ENCODE peak calls at places on chromosomes 11 and 22, in five cellular contexts. One of them, this sample, is unnamed.

GRCh38 chr22:41543854-41544670 is at the start of gene POLR3H:
- DNase-seq in T-helper 17 cell: peak; percentile 96
- DNase-seq in neural progenitor cell: peak; percentile 100
- DNase-seq in aorta: peak; percentile 99
- DNase-seq in cardiac muscle cell: peak; percentile 99
- DNase-seq in this sample: peak; percentile 100

GRCh38 chr11:73218106-73218829 is at the start of gene P2RY2:
- DNase-seq in T-helper 17 cell: no peak
- DNase-seq in neural progenitor cell: peak; percentile 88
- DNase-seq in aorta: peak; percentile 92
- DNase-seq in cardiac muscle cell: peak; percentile 79
- DNase-seq in this sample: peak; percentile 92

GRCh38 chr11:123454060-123454651 is 24.1 kb downstream of the GRAMD1B start:
- DNase-seq in T-helper 17 cell: no peak
- DNase-seq in neural progenitor cell: no peak
- DNase-seq in aorta: no peak
- DNase-seq in cardiac muscle cell: no peak
- DNase-seq in this sample: no peak

GRCh38 chr22:21000215-21000986 is 1.5 kb downstream of the THAP7 start:
- DNase-seq in T-helper 17 cell: no peak
- DNase-seq in neural progenitor cell: no peak
- DNase-seq in aorta: no peak
- DNase-seq in cardiac muscle cell: no peak
- DNase-seq in this sample: peak; percentile 42

GRCh38 chr11:86632499-86633269 is 39.7 kb downstream of the ME3 start:
- DNase-seq in T-helper 17 cell: no peak
- DNase-seq in neural progenitor cell: peak; percentile 40
- DNase-seq in aorta: peak; percentile 85
- DNase-seq in cardiac muscle cell: peak; percentile 17
- DNase-seq in this sample: no peak

GRCh38 chr11:108863528-108863927 is 198.7 kb downstream of the DDX10 start:
- DNase-seq in T-helper 17 cell: no peak
- DNase-seq in neural progenitor cell: no peak
- DNase-seq in aorta: no peak
- DNase-seq in cardiac muscle cell: no peak
- DNase-seq in this sample: no peak

GRCh38 chr11:79440451-79441158 is at the start of gene TENM4:
- DNase-seq in T-helper 17 cell: no peak
- DNase-seq in neural progenitor cell: peak; percentile 83
- DNase-seq in aorta: peak; percentile 90
- DNase-seq in cardiac muscle cell: peak; percentile 82
- DNase-seq in this sample: peak; percentile 50

GRCh38 chr11:80686889-80687288 is 1246.1 kb upstream of the TENM4 start:
- DNase-seq in T-helper 17 cell: no peak
- DNase-seq in neural progenitor cell: no peak
- DNase-seq in aorta: no peak
- DNase-seq in cardiac muscle cell: no peak
- DNase-seq in this sample: no peak

GRCh38 chr11:70323811-70324210 is 53.3 kb downstream of the PPFIA1 start:
- DNase-seq in T-helper 17 cell: no peak
- DNase-seq in neural progenitor cell: no peak
- DNase-seq in aorta: no peak
- DNase-seq in cardiac muscle cell: no peak
- DNase-seq in this sample: no peak

GRCh38 chr11:80916180-80916811 is 1475.5 kb upstream of the TENM4 start:
- DNase-seq in T-helper 17 cell: no peak
- DNase-seq in neural progenitor cell: no peak
- DNase-seq in aorta: no peak
- DNase-seq in cardiac muscle cell: no peak
- DNase-seq in this sample: no peak

GRCh38 chr22:29369460-29369859 is 18.9 kb downstream of the AP1B1 start:
- DNase-seq in T-helper 17 cell: no peak
- DNase-seq in neural progenitor cell: peak; percentile 71
- DNase-seq in aorta: peak; percentile 86
- DNase-seq in cardiac muscle cell: no peak
- DNase-seq in this sample: peak; percentile 88

GRCh38 chr11:131217313-131218297 is 152.8 kb upstream of the NTM start:
- DNase-seq in T-helper 17 cell: no peak
- DNase-seq in neural progenitor cell: no peak
- DNase-seq in aorta: no peak
- DNase-seq in cardiac muscle cell: no peak
- DNase-seq in this sample: no peak

GRCh38 chr11:6695377-6695776 is 12.2 kb upstream of the MRPL17 start:
- DNase-seq in T-helper 17 cell: no peak
- DNase-seq in neural progenitor cell: no peak
- DNase-seq in aorta: no peak
- DNase-seq in cardiac muscle cell: no peak
- DNase-seq in this sample: no peak

GRCh38 chr11:112665291-112665690 is 295.9 kb upstream of the NCAM1 start:
- DNase-seq in T-helper 17 cell: no peak
- DNase-seq in neural progenitor cell: no peak
- DNase-seq in aorta: no peak
- DNase-seq in cardiac muscle cell: no peak
- DNase-seq in this sample: no peak

GRCh38 chr11:125667151-125667550 is 13.5 kb downstream of the ACRV1 start:
- DNase-seq in T-helper 17 cell: no peak
- DNase-seq in neural progenitor cell: no peak
- DNase-seq in aorta: no peak
- DNase-seq in cardiac muscle cell: no peak
- DNase-seq in this sample: no peak

GRCh38 chr11:115745545-115746265 is 241.5 kb upstream of the CADM1 start:
- DNase-seq in T-helper 17 cell: no peak
- DNase-seq in neural progenitor cell: peak; percentile 36
- DNase-seq in aorta: no peak
- DNase-seq in cardiac muscle cell: no peak
- DNase-seq in this sample: peak; percentile 88

GRCh38 chr11:90134420-90135003 is at the start of gene NAALAD2:
- DNase-seq in T-helper 17 cell: no peak
- DNase-seq in neural progenitor cell: peak; percentile 86
- DNase-seq in aorta: peak; percentile 77
- DNase-seq in cardiac muscle cell: peak; percentile 83
- DNase-seq in this sample: peak; percentile 86

GRCh38 chr11:4539603-4540219 is 5.3 kb upstream of the OR52M1 start:
- DNase-seq in T-helper 17 cell: peak; percentile 14
- DNase-seq in neural progenitor cell: peak; percentile 63
- DNase-seq in aorta: no peak
- DNase-seq in cardiac muscle cell: peak; percentile 44
- DNase-seq in this sample: peak; percentile 74

GRCh38 chr11:130512662-130513061 is 64.2 kb downstream of the ADAMTS15 start:
- DNase-seq in T-helper 17 cell: no peak
- DNase-seq in neural progenitor cell: no peak
- DNase-seq in aorta: no peak
- DNase-seq in cardiac muscle cell: no peak
- DNase-seq in this sample: no peak

GRCh38 chr11:62137276-62137861 is 13.6 kb downstream of the INCENP start:
- DNase-seq in T-helper 17 cell: no peak
- DNase-seq in neural progenitor cell: no peak
- DNase-seq in aorta: peak; percentile 37
- DNase-seq in cardiac muscle cell: no peak
- DNase-seq in this sample: no peak

GRCh38 chr11:67345949-67346819 is 7.2 kb downstream of the POLD4 start:
- DNase-seq in T-helper 17 cell: no peak
- DNase-seq in neural progenitor cell: peak; percentile 44
- DNase-seq in aorta: no peak
- DNase-seq in cardiac muscle cell: peak; percentile 29
- DNase-seq in this sample: no peak

GRCh38 chr22:48428556-48429371 is 1398.9 kb downstream of the BRD1 start:
- DNase-seq in T-helper 17 cell: no peak
- DNase-seq in neural progenitor cell: no peak
- DNase-seq in aorta: peak; percentile 31
- DNase-seq in cardiac muscle cell: no peak
- DNase-seq in this sample: no peak

GRCh38 chr22:48427731-48428211 is 1399.9 kb downstream of the BRD1 start:
- DNase-seq in T-helper 17 cell: no peak
- DNase-seq in neural progenitor cell: no peak
- DNase-seq in aorta: peak; percentile 71
- DNase-seq in cardiac muscle cell: no peak
- DNase-seq in this sample: no peak

GRCh38 chr22:48431014-48431413 is 1396.7 kb downstream of the BRD1 start:
- DNase-seq in T-helper 17 cell: no peak
- DNase-seq in neural progenitor cell: no peak
- DNase-seq in aorta: peak; percentile 24
- DNase-seq in cardiac muscle cell: no peak
- DNase-seq in this sample: no peak

GRCh38 chr22:48431536-48432315 is 1395.9 kb downstream of the BRD1 start:
- DNase-seq in T-helper 17 cell: no peak
- DNase-seq in neural progenitor cell: no peak
- DNase-seq in aorta: peak; percentile 54
- DNase-seq in cardiac muscle cell: no peak
- DNase-seq in this sample: peak; percentile 56

GRCh38 chr22:48429621-48430020 is 1398.1 kb downstream of the BRD1 start:
- DNase-seq in T-helper 17 cell: no peak
- DNase-seq in neural progenitor cell: no peak
- DNase-seq in aorta: peak; percentile 47
- DNase-seq in cardiac muscle cell: no peak
- DNase-seq in this sample: no peak
- H3K9me3 ChIP-seq in T-helper 17 cell: no peaks in the 10 kb centered on the region
- H3K9me3 ChIP-seq in neural progenitor cell: no peaks in the 10 kb centered on the region
- H3K9me3 ChIP-seq in aorta: no peaks in the 10 kb centered on the region
- H3K9me3 ChIP-seq in cardiac muscle cell: no peaks in the 10 kb centered on the region
- H3K9me3 ChIP-seq in this sample: no peaks in the 10 kb centered on the region

GRCh38 chr22:49413551-49413950 is 414.1 kb downstream of the BRD1 start:
- DNase-seq in T-helper 17 cell: no peak
- DNase-seq in neural progenitor cell: peak; percentile 30
- DNase-seq in aorta: peak; percentile 46
- DNase-seq in cardiac muscle cell: no peak
- DNase-seq in this sample: no peak

GRCh38 chr22:49418341-49418894 is 409.3 kb downstream of the BRD1 start:
- DNase-seq in T-helper 17 cell: no peak
- DNase-seq in neural progenitor cell: no peak
- DNase-seq in aorta: no peak
- DNase-seq in cardiac muscle cell: no peak
- DNase-seq in this sample: no peak

GRCh38 chr22:49417833-49418232 is 409.8 kb downstream of the BRD1 start:
- DNase-seq in T-helper 17 cell: no peak
- DNase-seq in neural progenitor cell: no peak
- DNase-seq in aorta: no peak
- DNase-seq in cardiac muscle cell: no peak
- DNase-seq in this sample: no peak

GRCh38 chr22:49417326-49417725 is 410.3 kb downstream of the BRD1 start:
- DNase-seq in T-helper 17 cell: no peak
- DNase-seq in neural progenitor cell: no peak
- DNase-seq in aorta: no peak
- DNase-seq in cardiac muscle cell: no peak
- DNase-seq in this sample: no peak

GRCh38 chr22:49415219-49415951 is 412.3 kb downstream of the BRD1 start:
- DNase-seq in T-helper 17 cell: no peak
- DNase-seq in neural progenitor cell: no peak
- DNase-seq in aorta: peak; percentile 25
- DNase-seq in cardiac muscle cell: no peak
- DNase-seq in this sample: no peak
- H3K9me3 ChIP-seq in T-helper 17 cell: no peaks in the 10 kb centered on the region
- H3K9me3 ChIP-seq in neural progenitor cell: no peaks in the 10 kb centered on the region
- H3K9me3 ChIP-seq in aorta: no peaks in the 10 kb centered on the region
- H3K9me3 ChIP-seq in cardiac muscle cell: no peaks in the 10 kb centered on the region
- H3K9me3 ChIP-seq in this sample: no peaks in the 10 kb centered on the region

GRCh38 chr11:2656859-2657258 is 42.9 kb downstream of the KCNQ1OT1 start:
- DNase-seq in T-helper 17 cell: no peak
- DNase-seq in neural progenitor cell: no peak
- DNase-seq in aorta: no peak
- DNase-seq in cardiac muscle cell: no peak
- DNase-seq in this sample: no peak
- H3K9me3 ChIP-seq in T-helper 17 cell: no peaks in the 10 kb centered on the region
- H3K9me3 ChIP-seq in neural progenitor cell: peaks cover 13% of the 10 kb centered on the region
- H3K9me3 ChIP-seq in aorta: peaks cover 27% of the 10 kb centered on the region
- H3K9me3 ChIP-seq in cardiac muscle cell: peaks cover 8% of the 10 kb centered on the region
- H3K9me3 ChIP-seq in this sample: no peaks in the 10 kb centered on the region

GRCh38 chr22:47465809-47466208 is 703.4 kb downstream of the TBC1D22A start:
- DNase-seq in T-helper 17 cell: no peak
- DNase-seq in neural progenitor cell: no peak
- DNase-seq in aorta: no peak
- DNase-seq in cardiac muscle cell: no peak
- DNase-seq in this sample: no peak
- H3K9me3 ChIP-seq in T-helper 17 cell: no peaks in the 10 kb centered on the region
- H3K9me3 ChIP-seq in neural progenitor cell: no peaks in the 10 kb centered on the region
- H3K9me3 ChIP-seq in aorta: peaks cover 1% of the 10 kb centered on the region
- H3K9me3 ChIP-seq in cardiac muscle cell: no peaks in the 10 kb centered on the region
- H3K9me3 ChIP-seq in this sample: peaks cover 2% of the 10 kb centered on the region